ENCODE peak calls at places on chromosome 11, in ten cellular contexts. O is NT2/D1; T is NB4; Q is Jurkat, Clone E6-1; F is HL-60; X is cardiac muscle cell; W is A549; G is uterus; B is GM12865; K is GM23338. H is an unnamed sample.

GRCh38 chr11:46952553-46952952 is 16.0 kb downstream of the CSTPP1 start:
- DNase-seq in O (no peak), T (no peak), Q (no peak), F (no peak), X (no peak), W (no peak), G (no peak), B (no peak), K (no peak), H (no peak)

GRCh38 chr11:93529707-93530467 is 13.3 kb downstream of the SMCO4 start:
- DNase-seq in O (no peak), T (peak; percentile 40), Q (peak; percentile 71), F (no peak), X (no peak), W (no peak), G (no peak), B (no peak), K (no peak), H (no peak)

GRCh38 chr11:13329670-13330401 is 52.2 kb downstream of the BMAL1 start:
- DNase-seq in O (no peak), T (no peak), Q (no peak), F (no peak), X (no peak), W (peak; percentile 13), G (no peak), B (no peak), K (no peak), H (no peak)

GRCh38 chr11:119491753-119492455 is 68.9 kb upstream of the THY1 start:
- DNase-seq in O (no peak), T (no peak), Q (no peak), F (no peak), X (peak; percentile 29), W (no peak), G (no peak), B (no peak), K (peak; percentile 62), H (no peak)

GRCh38 chr11:119774180-119774763 is 45.3 kb upstream of the NECTIN1 start:
- DNase-seq in O (no peak), T (peak; percentile 49), Q (peak; percentile 55), F (no peak), X (peak; percentile 48), W (no peak), G (no peak), B (peak; percentile 40), K (peak; percentile 83), H (no peak)

GRCh38 chr11:13120691-13121090 is 111.6 kb downstream of the RASSF10 start:
- DNase-seq in O (no peak), T (no peak), Q (no peak), F (no peak), X (peak; percentile 54), W (no peak), G (no peak), B (no peak), K (no peak), H (no peak)

GRCh38 chr11:36818410-36818809 is 220.4 kb upstream of the RAG2 start:
- DNase-seq in O (peak; percentile 13), T (peak; percentile 45), Q (peak; percentile 9), F (no peak), X (no peak), W (no peak), G (no peak), B (peak; percentile 22), K (peak; percentile 17), H (no peak)

GRCh38 chr11:119501777-119502405 is 78.9 kb upstream of the THY1 start:
- DNase-seq in O (no peak), T (no peak), Q (no peak), F (no peak), X (no peak), W (no peak), G (no peak), B (no peak), K (peak; percentile 43), H (no peak)

GRCh38 chr11:6855971-6856542 is 6.8 kb upstream of the OR10A2 start:
- DNase-seq in O (no peak), T (no peak), Q (no peak), F (no peak), X (peak; percentile 6), W (no peak), G (no peak), B (no peak), K (no peak), H (no peak)

GRCh38 chr11:2575611-2576051 is 124.2 kb downstream of the KCNQ1OT1 start:
- DNase-seq in O (no peak), T (no peak), Q (no peak), F (no peak), X (no peak), W (no peak), G (no peak), B (no peak), K (no peak), H (peak; percentile 11)

GRCh38 chr11:114060402-114061052 is 1.0 kb downstream of the ZBTB16 start:
- DNase-seq in O (no peak), T (peak; percentile 71), Q (no peak), F (peak; percentile 35), X (peak; percentile 41), W (no peak), G (no peak), B (no peak), K (peak; percentile 51), H (peak; percentile 57)

GRCh38 chr11:128548655-128549255 is 38.6 kb downstream of the ETS1 start:
- DNase-seq in O (no peak), T (peak; percentile 80), Q (no peak), F (no peak), X (peak; percentile 79), W (no peak), G (peak; percentile 70), B (no peak), K (peak; percentile 60), H (peak; percentile 78)

GRCh38 chr11:71342951-71343827 is 90.8 kb upstream of the SHANK2 start:
- DNase-seq in O (peak; percentile 23), T (peak; percentile 49), Q (peak; percentile 44), F (no peak), X (peak; percentile 41), W (peak; percentile 82), G (no peak), B (peak; percentile 45), K (peak; percentile 91), H (no peak)

GRCh38 chr11:121465709-121466062 is 12.9 kb upstream of the SORL1-AS1 start:
- DNase-seq in O (no peak), T (no peak), Q (no peak), F (no peak), X (no peak), W (no peak), G (no peak), B (no peak), K (no peak), H (no peak)
- H3K4me3 ChIP-seq in O (no peak overlapping the region), T (no peak overlapping the region), Q (no peak overlapping the region), F (no peak overlapping the region), X (no peak overlapping the region), W (no peak overlapping the region), G (no peak overlapping the region), B (peak overlapping the region; percentile 10), K (peak overlapping the region; percentile 35), H (no peak overlapping the region)

GRCh38 chr11:76267563-76267962 is 61.3 kb upstream of the WNT11 start:
- DNase-seq in O (no peak), T (no peak), Q (no peak), F (no peak), X (peak; percentile 33), W (no peak), G (no peak), B (no peak), K (no peak), H (no peak)
- H3K4me3 ChIP-seq in O (no peak overlapping the region), T (no peak overlapping the region), Q (no peak overlapping the region), F (no peak overlapping the region), X (no peak overlapping the region), W (no peak overlapping the region), G (no peak overlapping the region), B (no peak overlapping the region), K (no peak overlapping the region), H (no peak overlapping the region)

GRCh38 chr11:64239662-64240466 is 1.0 kb upstream of the FKBP2 start:
- DNase-seq in O (no peak), T (peak; percentile 81), Q (no peak), F (peak; percentile 93), X (no peak), W (no peak), G (no peak), B (peak; percentile 92), K (no peak), H (no peak)
- H3K4me3 ChIP-seq in O (peak overlapping the region; percentile 75), T (peak overlapping the region; percentile 85), Q (peak overlapping the region; percentile 66), F (peak overlapping the region; percentile 80), X (peak overlapping the region; percentile 86), W (peak overlapping the region; percentile 53), G (peak overlapping the region; percentile 87), B (peak overlapping the region; percentile 76), K (peak overlapping the region; percentile 97), H (peak overlapping the region; percentile 84)

GRCh38 chr11:117992620-117993019 is 6.4 kb downstream of the IL10RA start:
- DNase-seq in O (no peak), T (no peak), Q (no peak), F (no peak), X (no peak), W (no peak), G (no peak), B (no peak), K (no peak), H (no peak)

GRCh38 chr11:117995472-117995871 is 9.3 kb downstream of the IL10RA start:
- DNase-seq in O (no peak), T (no peak), Q (no peak), F (no peak), X (no peak), W (no peak), G (no peak), B (no peak), K (no peak), H (no peak)

GRCh38 chr11:117993988-117994741 is 8.0 kb downstream of the IL10RA start:
- DNase-seq in O (no peak), T (peak; percentile 71), Q (no peak), F (no peak), X (no peak), W (no peak), G (no peak), B (no peak), K (no peak), H (peak; percentile 48)

GRCh38 chr11:117989351-117990102 is 3.3 kb downstream of the IL10RA start:
- DNase-seq in O (no peak), T (no peak), Q (no peak), F (no peak), X (no peak), W (no peak), G (no peak), B (no peak), K (no peak), H (no peak)

DNA sequence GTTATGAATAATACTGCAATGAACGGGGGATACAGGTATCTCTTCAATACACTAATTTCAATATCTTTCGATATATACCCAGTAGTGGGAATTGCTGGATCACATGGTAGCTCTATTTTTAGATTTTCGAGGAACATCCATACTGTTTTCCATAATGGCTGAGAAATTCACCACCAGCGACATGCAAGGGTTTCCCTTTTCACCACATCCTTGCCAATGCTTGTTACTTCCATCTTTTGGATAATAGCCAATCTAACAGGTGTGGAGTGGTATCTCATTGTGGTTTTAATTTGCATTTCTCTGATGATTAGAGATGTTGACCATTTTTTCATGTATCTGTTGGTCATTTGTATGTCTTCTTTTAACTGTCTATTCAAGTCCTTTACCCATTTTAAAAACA is 5.9 kb downstream of the IL10RA start:
- DNase-seq in O (no peak), T (no peak), Q (no peak), F (no peak), X (no peak), W (no peak), G (no peak), B (peak; percentile 48), K (no peak), H (no peak)
- H3K4me3 ChIP-seq in O (no peak overlapping the region), T (no peak overlapping the region), Q (no peak overlapping the region), F (no peak overlapping the region), X (no peak overlapping the region), W (no peak overlapping the region), G (no peak overlapping the region), B (no peak overlapping the region), K (no peak overlapping the region), H (peak overlapping the region; percentile 22)

GRCh38 chr11:111982019-111982464 is 43.2 kb upstream of the DLAT start:
- DNase-seq in O (peak; percentile 77), T (peak; percentile 44), Q (no peak), F (no peak), X (peak; percentile 58), W (peak; percentile 38), G (peak; percentile 41), B (peak; percentile 74), K (peak; percentile 96), H (no peak)
- H3K4me3 ChIP-seq in O (no peak overlapping the region), T (no peak overlapping the region), Q (no peak overlapping the region), F (no peak overlapping the region), X (no peak overlapping the region), W (no peak overlapping the region), G (no peak overlapping the region), B (no peak overlapping the region), K (peak overlapping the region; percentile 26), H (no peak overlapping the region)

H was measured in left ventricle myocardium inferior.